ENCODE peak calls at places on chromosomes 4 and X, in seven cellular contexts. One of them, this sample, is unnamed.

GRCh38 chr4:154740462-154740861 is 3.3 kb upstream of the LRAT start:
- DNase-seq in GM23248: no peak
- DNase-seq in gastrocnemius medialis: no peak
- DNase-seq in left ventricle myocardium inferior: no peak
- DNase-seq in substantia nigra: no peak
- DNase-seq in endodermal cell: peak
- DNase-seq in fibroblast of lung: no peak
- DNase-seq in this sample: no peak

GRCh38 chr4:53015681-53016080 is 153.6 kb downstream of the RASL11B start:
- DNase-seq in fibroblast of lung: peak
- DNase-seq in gastrocnemius medialis: no peak
- DNase-seq in left ventricle myocardium inferior: no peak
- DNase-seq in substantia nigra: no peak
- DNase-seq in endodermal cell: peak
- DNase-seq in GM23248: peak
- DNase-seq in this sample: no peak

GRCh38 chrX:120774611-120775010 is 101.1 kb downstream of the CT47B1 start:
- DNase-seq in substantia nigra: no peak
- DNase-seq in left ventricle myocardium inferior: no peak
- DNase-seq in gastrocnemius medialis: no peak
- DNase-seq in fibroblast of lung: no peak
- DNase-seq in GM23248: peak
- DNase-seq in endodermal cell: no peak
- DNase-seq in this sample: no peak

GRCh38 chr4:38509551-38509950 is 154.4 kb upstream of the KLF3 start:
- DNase-seq in endodermal cell: no peak
- DNase-seq in gastrocnemius medialis: no peak
- DNase-seq in GM23248: no peak
- DNase-seq in left ventricle myocardium inferior: no peak
- DNase-seq in fibroblast of lung: no peak
- DNase-seq in substantia nigra: no peak
- DNase-seq in this sample: no peak

GRCh38 chrX:1325515-1326116 is 11.0 kb upstream of the IL3RA start:
- DNase-seq in GM23248: no peak
- DNase-seq in gastrocnemius medialis: no peak
- DNase-seq in substantia nigra: no peak
- DNase-seq in fibroblast of lung: no peak
- DNase-seq in endodermal cell: no peak
- DNase-seq in left ventricle myocardium inferior: no peak
- DNase-seq in this sample: no peak

GRCh38 chr4:77881460-77882295 is 19.0 kb downstream of the MRPL1 start:
- DNase-seq in left ventricle myocardium inferior: no peak
- DNase-seq in endodermal cell: no peak
- DNase-seq in GM23248: peak
- DNase-seq in substantia nigra: no peak
- DNase-seq in fibroblast of lung: no peak
- DNase-seq in gastrocnemius medialis: no peak
- DNase-seq in this sample: peak

GRCh38 chr4:113539408-113539807 is 222.1 kb downstream of the CAMK2D start:
- DNase-seq in GM23248: peak
- DNase-seq in endodermal cell: no peak
- DNase-seq in left ventricle myocardium inferior: no peak
- DNase-seq in gastrocnemius medialis: no peak
- DNase-seq in substantia nigra: no peak
- DNase-seq in fibroblast of lung: peak
- DNase-seq in this sample: no peak

GRCh38 chr4:93865650-93866049 is 37.1 kb downstream of the ATOH1 start:
- DNase-seq in left ventricle myocardium inferior: no peak
- DNase-seq in fibroblast of lung: no peak
- DNase-seq in substantia nigra: no peak
- DNase-seq in gastrocnemius medialis: no peak
- DNase-seq in endodermal cell: no peak
- DNase-seq in GM23248: peak
- DNase-seq in this sample: no peak

GRCh38 chrX:41561045-41561444 is 113.9 kb downstream of the NYX start:
- DNase-seq in gastrocnemius medialis: peak
- DNase-seq in endodermal cell: no peak
- DNase-seq in left ventricle myocardium inferior: no peak
- DNase-seq in GM23248: peak
- DNase-seq in substantia nigra: peak
- DNase-seq in fibroblast of lung: peak
- DNase-seq in this sample: peak

GRCh38 chrX:40573763-40574162 is 7.0 kb upstream of the ATP6AP2 start:
- DNase-seq in fibroblast of lung: no peak
- DNase-seq in GM23248: peak
- DNase-seq in left ventricle myocardium inferior: no peak
- DNase-seq in endodermal cell: peak
- DNase-seq in gastrocnemius medialis: no peak
- DNase-seq in substantia nigra: no peak
- DNase-seq in this sample: no peak

GRCh38 chr4:3791910-3792542 is 25.8 kb downstream of the ADRA2C start:
- DNase-seq in fibroblast of lung: peak
- DNase-seq in left ventricle myocardium inferior: peak
- DNase-seq in endodermal cell: peak
- DNase-seq in GM23248: peak
- DNase-seq in gastrocnemius medialis: no peak
- DNase-seq in substantia nigra: no peak
- DNase-seq in this sample: no peak

DNA sequence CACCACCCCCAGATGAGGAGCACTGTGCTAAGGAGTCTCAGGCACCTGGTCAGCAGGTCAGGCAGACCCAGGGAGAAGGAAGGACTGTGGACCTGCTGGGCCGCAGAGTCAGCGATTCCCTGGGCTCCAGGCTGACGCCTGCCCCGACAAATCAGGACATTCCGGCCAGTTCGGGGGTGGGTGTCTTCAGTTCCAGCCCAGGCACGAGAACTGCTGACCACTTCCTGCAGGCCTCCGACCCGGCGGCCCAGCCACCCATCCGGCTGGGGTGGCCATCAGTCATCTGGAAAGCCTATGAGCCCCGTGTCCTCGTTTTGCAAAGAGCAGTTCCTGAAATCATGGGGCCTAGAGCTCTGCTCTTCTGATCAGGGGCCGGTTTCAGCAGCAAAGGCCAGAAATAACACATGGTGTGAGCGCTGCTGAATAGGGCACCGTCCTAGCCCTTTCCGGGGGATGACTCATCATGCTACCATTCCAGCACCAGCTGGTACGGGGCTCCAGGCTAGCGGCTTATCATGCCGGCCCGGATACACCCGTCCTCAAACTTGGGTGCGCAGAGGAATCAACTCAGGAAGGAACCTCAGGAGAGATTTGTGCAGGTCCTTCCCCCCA is 7.8 kb upstream of the SH3TC1 start:
- DNase-seq in left ventricle myocardium inferior: peak
- DNase-seq in fibroblast of lung: peak
- DNase-seq in substantia nigra: peak
- DNase-seq in gastrocnemius medialis: peak
- DNase-seq in GM23248: no peak
- DNase-seq in endodermal cell: no peak
- DNase-seq in this sample: no peak
- H3K27ac ChIP-seq in left ventricle myocardium inferior: peak
- H3K27ac ChIP-seq in fibroblast of lung: peak
- H3K27ac ChIP-seq in substantia nigra: peak
- H3K27ac ChIP-seq in gastrocnemius medialis: peak
- H3K27ac ChIP-seq in GM23248: no peak
- H3K27ac ChIP-seq in endodermal cell: no peak
- H3K27ac ChIP-seq in this sample: peak

GRCh38 chr4:56050584-56050983 is 101.8 kb downstream of the CEP135 start:
- DNase-seq in gastrocnemius medialis: no peak
- DNase-seq in substantia nigra: no peak
- DNase-seq in endodermal cell: no peak
- DNase-seq in GM23248: no peak
- DNase-seq in left ventricle myocardium inferior: no peak
- DNase-seq in fibroblast of lung: no peak
- DNase-seq in this sample: no peak

GRCh38 chr4:56048621-56049427 is 100.1 kb downstream of the CEP135 start:
- DNase-seq in fibroblast of lung: peak
- DNase-seq in left ventricle myocardium inferior: peak
- DNase-seq in gastrocnemius medialis: no peak
- DNase-seq in substantia nigra: peak
- DNase-seq in endodermal cell: peak
- DNase-seq in GM23248: peak
- DNase-seq in this sample: no peak

GRCh38 chr4:56051710-56052075 is 102.9 kb downstream of the CEP135 start:
- DNase-seq in gastrocnemius medialis: no peak
- DNase-seq in GM23248: no peak
- DNase-seq in substantia nigra: no peak
- DNase-seq in endodermal cell: no peak
- DNase-seq in left ventricle myocardium inferior: no peak
- DNase-seq in fibroblast of lung: no peak
- DNase-seq in this sample: no peak

GRCh38 chr4:56051049-56051709 is 102.4 kb downstream of the CEP135 start:
- DNase-seq in GM23248: no peak
- DNase-seq in endodermal cell: no peak
- DNase-seq in left ventricle myocardium inferior: no peak
- DNase-seq in substantia nigra: no peak
- DNase-seq in fibroblast of lung: no peak
- DNase-seq in gastrocnemius medialis: no peak
- DNase-seq in this sample: no peak

DNA sequence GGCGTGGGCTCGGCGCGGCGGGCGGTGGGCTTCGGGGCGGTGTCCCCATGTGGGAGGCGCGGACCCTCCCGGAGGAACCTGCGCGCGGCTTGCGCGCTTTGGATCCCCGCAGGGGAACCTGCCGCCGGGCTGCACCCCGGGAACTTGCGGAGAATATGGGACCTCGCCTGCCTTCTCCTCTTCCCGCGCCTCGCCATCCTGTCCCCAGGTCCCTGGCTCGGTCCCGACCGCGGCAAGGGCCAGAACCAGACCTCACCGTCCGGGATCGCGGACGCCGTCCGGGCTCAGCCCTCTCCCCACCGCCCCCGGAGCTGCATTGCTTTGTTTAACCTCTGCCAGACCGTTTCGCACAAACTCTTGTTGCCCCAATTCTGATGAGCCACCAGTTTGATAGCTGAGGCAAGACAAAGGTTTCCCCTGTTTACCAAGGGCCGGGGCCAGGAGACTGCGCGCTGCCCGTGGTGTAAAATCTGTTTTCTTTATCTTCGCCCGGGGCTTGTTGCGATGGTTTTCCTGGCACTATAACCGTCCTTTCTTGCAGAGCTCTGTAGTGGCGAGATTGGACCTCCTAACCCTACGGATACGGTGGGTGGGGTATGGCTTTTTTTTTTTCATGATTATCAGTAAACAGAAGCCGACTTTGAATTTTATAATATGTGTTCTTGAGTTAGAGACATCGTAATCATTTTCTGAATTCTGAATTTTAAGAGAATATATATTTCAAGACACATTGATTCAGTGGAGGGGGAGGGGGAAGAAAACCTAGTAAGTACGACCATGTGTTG is 100.9 kb downstream of the CEP135 start:
- DNase-seq in GM23248: peak
- DNase-seq in fibroblast of lung: peak
- DNase-seq in left ventricle myocardium inferior: no peak
- DNase-seq in gastrocnemius medialis: no peak
- DNase-seq in substantia nigra: peak
- DNase-seq in endodermal cell: peak
- DNase-seq in this sample: no peak
- H3K27ac ChIP-seq in GM23248: no peak
- H3K27ac ChIP-seq in fibroblast of lung: no peak
- H3K27ac ChIP-seq in left ventricle myocardium inferior: no peak
- H3K27ac ChIP-seq in gastrocnemius medialis: no peak
- H3K27ac ChIP-seq in substantia nigra: peak
- H3K27ac ChIP-seq in endodermal cell: peak
- H3K27ac ChIP-seq in this sample: no peak

DNA sequence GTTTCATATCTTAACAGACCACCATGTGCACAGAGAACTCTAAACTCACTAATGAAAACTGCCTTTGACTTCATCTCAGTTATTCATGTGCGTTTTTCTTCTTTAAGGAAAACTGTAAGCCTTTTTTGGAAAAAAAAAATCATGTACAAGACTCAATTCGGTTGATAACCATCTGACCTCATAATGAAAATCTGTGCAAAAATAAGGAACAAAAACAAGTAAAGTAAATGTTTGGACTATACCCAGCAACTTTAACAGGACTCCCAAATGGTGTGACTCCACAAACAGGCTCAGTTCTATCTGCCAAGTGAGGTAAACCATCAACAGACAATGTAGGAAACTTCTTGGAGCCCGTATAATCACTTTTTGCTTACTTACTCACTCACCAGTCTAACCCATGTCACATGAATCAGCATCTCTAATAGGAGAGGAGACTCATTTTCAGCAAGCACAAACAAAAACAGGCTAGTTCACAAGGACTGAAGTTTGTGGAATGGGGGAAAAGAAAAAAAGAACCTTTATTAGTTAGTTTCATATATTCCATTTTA is 9.3 kb downstream of the APOO start:
- DNase-seq in GM23248: peak
- DNase-seq in substantia nigra: no peak
- DNase-seq in left ventricle myocardium inferior: no peak
- DNase-seq in fibroblast of lung: peak
- DNase-seq in endodermal cell: no peak
- DNase-seq in gastrocnemius medialis: no peak
- DNase-seq in this sample: peak
- H3K27ac ChIP-seq in GM23248: peak
- H3K27ac ChIP-seq in substantia nigra: no peak
- H3K27ac ChIP-seq in left ventricle myocardium inferior: peak
- H3K27ac ChIP-seq in fibroblast of lung: no peak
- H3K27ac ChIP-seq in endodermal cell: peak
- H3K27ac ChIP-seq in gastrocnemius medialis: peak
- H3K27ac ChIP-seq in this sample: peak

GRCh38 chr4:140719022-140719421 is 37.2 kb downstream of the TBC1D9 start:
- DNase-seq in substantia nigra: no peak
- DNase-seq in gastrocnemius medialis: no peak
- DNase-seq in fibroblast of lung: peak
- DNase-seq in endodermal cell: no peak
- DNase-seq in left ventricle myocardium inferior: no peak
- DNase-seq in GM23248: peak
- DNase-seq in this sample: no peak
- H3K27ac ChIP-seq in substantia nigra: no peak
- H3K27ac ChIP-seq in gastrocnemius medialis: no peak
- H3K27ac ChIP-seq in fibroblast of lung: no peak
- H3K27ac ChIP-seq in endodermal cell: no peak
- H3K27ac ChIP-seq in left ventricle myocardium inferior: no peak
- H3K27ac ChIP-seq in GM23248: peak
- H3K27ac ChIP-seq in this sample: peak

This sample was measured in epithelial cell of prostate.